ENCODE peak calls at places on chromosomes 12 and 14, in nine cellular contexts. X, D, T, G, J, E, A, R and F are unnamed samples. For H3K4me1, the result is how much of the 10 kb centered on the place peaks cover.

GRCh38 chr12:115818973-115819372 is 458.5 kb downstream of the MED13L start:
- DNase-seq in X (no peak), D (no peak), T (no peak), G (no peak), J (no peak), E (no peak), A (no peak), R (no peak), F (no peak)

GRCh38 chr14:104563742-104564615 is 15.6 kb upstream of the C14orf180 start:
- DNase-seq in X (peak), D (peak), T (peak), G (peak), J (peak), E (peak), A (peak), R (peak), F (peak)

GRCh38 chr12:39375206-39375808 is 67.6 kb downstream of the KIF21A start:
- DNase-seq in X (no peak), D (no peak), T (no peak), G (no peak), J (no peak), E (no peak), A (no peak), R (no peak), F (no peak)

GRCh38 chr14:36579573-36580140 is 2.8 kb downstream of the NKX2-8 start:
- DNase-seq in X (no peak), D (no peak), T (no peak), G (no peak), J (no peak), E (no peak), A (no peak), R (no peak), F (no peak)

GRCh38 chr12:51914034-51914923 is 7.0 kb downstream of the ACVRL1 start:
- DNase-seq in X (no peak), D (no peak), T (no peak), G (no peak), J (no peak), E (no peak), A (no peak), R (no peak), F (no peak)

GRCh38 chr14:93794756-93795155 is 6.5 kb upstream of the PRIMA1 start:
- DNase-seq in X (no peak), D (no peak), T (no peak), G (no peak), J (no peak), E (peak), A (no peak), R (no peak), F (no peak)

GRCh38 chr14:58711382-58711781 is 73.6 kb downstream of the DACT1 start:
- DNase-seq in X (no peak), D (no peak), T (no peak), G (no peak), J (no peak), E (no peak), A (no peak), R (no peak), F (no peak)

GRCh38 chr12:47155457-47156166 is 75.9 kb upstream of the AMIGO2 start:
- DNase-seq in X (no peak), D (no peak), T (peak), G (no peak), J (no peak), E (no peak), A (no peak), R (no peak), F (no peak)

GRCh38 chr14:69631509-69631908 is 20.1 kb downstream of the SUSD6 start:
- DNase-seq in X (no peak), D (no peak), T (peak), G (no peak), J (no peak), E (no peak), A (no peak), R (no peak), F (no peak)

GRCh38 chr12:130775953-130776856 is 60.1 kb upstream of the RIMBP2 start:
- DNase-seq in X (peak), D (peak), T (peak), G (peak), J (no peak), E (no peak), A (peak), R (no peak), F (peak)

GRCh38 chr14:77892890-77893484 is 93.1 kb downstream of the ADCK1 start:
- DNase-seq in X (no peak), D (no peak), T (no peak), G (no peak), J (no peak), E (no peak), A (no peak), R (no peak), F (no peak)

GRCh38 chr12:19263666-19264065 is 134.1 kb downstream of the PLEKHA5 start:
- DNase-seq in X (no peak), D (no peak), T (no peak), G (no peak), J (no peak), E (no peak), A (no peak), R (no peak), F (no peak)

GRCh38 chr14:49549881-49550280 is 36.3 kb downstream of the RPS29 start:
- DNase-seq in X (no peak), D (no peak), T (peak), G (peak), J (no peak), E (no peak), A (no peak), R (no peak), F (no peak)

GRCh38 chr14:65277580-65278270 is 134.8 kb upstream of the FUT8 start:
- DNase-seq in X (no peak), D (no peak), T (no peak), G (no peak), J (no peak), E (no peak), A (no peak), R (no peak), F (no peak)

GRCh38 chr14:33847066-33847465 is 103.8 kb downstream of the EGLN3 start:
- DNase-seq in X (no peak), D (no peak), T (no peak), G (no peak), J (no peak), E (no peak), A (no peak), R (no peak), F (no peak)

GRCh38 chr12:133231001-133231400 is 4.7 kb downstream of the ANHX start:
- DNase-seq in X (no peak), D (no peak), T (no peak), G (no peak), J (no peak), E (no peak), A (no peak), R (no peak), F (no peak)

GRCh38 chr12:114408415-114408814 is 2.5 kb upstream of the TBX5 start:
- DNase-seq in X (no peak), D (no peak), T (no peak), G (no peak), J (no peak), E (no peak), A (no peak), R (no peak), F (no peak)

DNA sequence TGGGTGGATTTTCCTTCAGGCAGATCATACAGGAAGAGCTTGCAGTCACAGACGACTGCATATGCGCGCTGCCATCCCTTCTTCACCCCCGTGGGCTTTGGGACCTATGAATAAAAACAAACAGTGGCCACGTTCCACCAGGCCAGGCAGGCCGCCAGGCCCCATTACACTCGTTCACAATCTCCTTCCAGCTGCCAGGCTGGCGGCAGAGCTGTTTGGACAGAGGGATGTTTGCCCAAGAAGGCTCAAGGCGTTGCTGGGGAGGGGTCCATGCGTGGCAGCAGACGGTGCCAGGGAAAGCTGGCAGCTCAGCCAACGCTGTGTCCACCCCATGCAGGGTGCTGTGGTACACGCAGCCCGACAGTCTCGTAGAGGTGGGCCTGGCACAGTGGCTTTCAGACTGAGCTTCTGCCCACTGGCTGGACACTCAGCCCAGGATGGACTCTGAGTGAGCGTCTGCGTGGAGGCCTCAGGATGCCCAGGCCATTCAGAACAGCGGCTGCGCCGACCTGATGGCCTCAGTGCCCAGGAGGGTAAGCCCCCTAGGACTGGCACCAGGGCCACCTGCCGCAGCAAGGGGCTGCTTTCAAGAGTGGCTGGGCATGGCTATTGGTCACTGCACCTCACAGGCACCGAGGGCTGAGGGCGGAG is 27.5 kb downstream of the AMN start:
- DNase-seq in X (no peak), D (no peak), T (peak), G (no peak), J (no peak), E (no peak), A (no peak), R (peak), F (no peak)
- H3K4me1 ChIP-seq in X (under half), D (under half), T (under half), G (under half), J (under half), E (under half), A (under half), R (under half), F (under half)

DNA sequence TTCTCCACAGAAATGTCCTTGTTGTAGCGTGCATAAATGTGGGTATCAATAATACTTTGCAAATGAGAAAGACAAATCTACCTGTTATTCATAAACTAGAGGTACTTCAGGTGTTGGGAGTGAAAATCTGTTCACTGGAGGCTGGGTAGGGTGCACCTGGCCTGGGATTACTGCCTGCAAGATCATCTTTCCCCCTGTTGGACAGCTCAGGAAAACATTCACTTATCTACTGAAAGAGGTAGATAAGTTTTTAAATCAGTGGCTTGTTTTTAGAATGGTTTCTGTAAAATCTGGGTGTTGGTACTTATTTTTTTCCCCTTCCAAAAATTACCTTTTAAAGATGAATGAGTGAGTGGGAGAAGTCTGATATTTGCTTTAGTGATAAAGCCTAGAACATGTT is 95.6 kb downstream of the DIP2B start:
- DNase-seq in X (no peak), D (no peak), T (no peak), G (no peak), J (no peak), E (no peak), A (no peak), R (no peak), F (no peak)
- TF ChIP-seq CTCF in X (no peak), D (no peak), T (no peak), G (no peak), J (no peak), E (no peak), A (no peak), R (no peak), F (no peak)

GRCh38 chr14:68364823-68365222 is 428.0 kb downstream of the ZFP36L1 start:
- DNase-seq in X (no peak), D (no peak), T (no peak), G (no peak), J (no peak), E (no peak), A (no peak), R (no peak), F (no peak)

GRCh38 chr14:68363841-68364711 is 428.8 kb downstream of the ZFP36L1 start:
- DNase-seq in X (no peak), D (no peak), T (peak), G (peak), J (peak), E (peak), A (no peak), R (no peak), F (no peak)

GRCh38 chr14:68363401-68363800 is 429.5 kb downstream of the ZFP36L1 start:
- DNase-seq in X (no peak), D (no peak), T (no peak), G (no peak), J (peak), E (no peak), A (no peak), R (no peak), F (no peak)

GRCh38 chr14:68361231-68361630 is 431.6 kb downstream of the ZFP36L1 start:
- DNase-seq in X (no peak), D (no peak), T (peak), G (no peak), J (no peak), E (no peak), A (no peak), R (no peak), F (no peak)

GRCh38 chr14:68362841-68363240 is 430.0 kb downstream of the ZFP36L1 start:
- DNase-seq in X (no peak), D (no peak), T (no peak), G (no peak), J (no peak), E (no peak), A (no peak), R (no peak), F (no peak)
- H3K4me1 ChIP-seq in X (half or more), D (under half), T (under half), G (under half), J (half or more), E (half or more), A (under half), R (under half), F (under half)

GRCh38 chr12:24595652-24596235 is 353.2 kb downstream of the BCAT1 start:
- DNase-seq in X (no peak), D (no peak), T (peak), G (peak), J (no peak), E (no peak), A (no peak), R (no peak), F (no peak)
- TF ChIP-seq CTCF in X (no peak), D (no peak), T (peak), G (peak), J (no peak), E (no peak), A (no peak), R (no peak), F (no peak)

DNA sequence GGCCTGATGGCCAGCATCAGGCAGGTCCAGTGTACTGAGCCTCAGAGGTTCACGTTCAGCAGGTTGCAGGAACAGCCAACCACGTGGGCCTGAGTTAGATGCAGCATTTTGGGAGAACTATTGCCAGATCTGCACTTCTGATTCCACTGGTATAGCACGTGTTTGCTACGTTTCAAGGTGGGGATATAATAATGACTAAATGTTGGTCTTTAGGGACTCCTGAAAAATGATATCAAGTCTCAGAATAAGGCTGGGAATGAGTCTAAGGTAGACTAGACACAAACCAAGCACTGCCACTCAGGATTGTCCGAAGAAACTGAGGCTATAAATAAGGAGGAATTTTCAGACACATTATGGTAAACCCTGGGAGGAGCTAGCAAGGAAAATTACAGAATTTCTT is 98.1 kb downstream of the ESR2 start:
- DNase-seq in X (no peak), D (no peak), T (no peak), G (no peak), J (no peak), E (no peak), A (no peak), R (no peak), F (no peak)
- H3K4me1 ChIP-seq in X (under half), D (under half), T (under half), G (under half), J (under half), E (half or more), A (half or more), R (under half), F (under half)